ENCODE peak calls at places on chromosomes 1 and 21, in ten cellular contexts. L is GM03348; G is choroid plexus epithelial cell; Z is activated CD4-positive, alpha-beta T cell treated with anti-CD3 and anti-CD28 coated beads, Interleukin-2, amount 10 ng/mL, durations not matched to agents 7 days and 5 days; Q is activated naive CD4-positive, alpha-beta T cell; P is GM20000; M is mesothelial cell of epicardium; U is NCI-H774; V is RPMI7951; A is hepatocyte. S is an unnamed sample.

GRCh38 chr1:237206065-237206414 is 164.1 kb downstream of the RYR2 start:
- DNase-seq in L (no peak), G (no peak), Z (no peak), Q (no peak), P (no peak), M (no peak), U (no peak), V (no peak), A (no peak), S (no peak)

GRCh38 chr21:39843483-39843882 is 23.8 kb upstream of the PCP4 start:
- DNase-seq in L (no peak), G (no peak), Z (no peak), Q (no peak), P (no peak), M (no peak), U (no peak), V (no peak), A (no peak), S (no peak)

GRCh38 chr1:76254165-76255043 is 179.9 kb downstream of the ST6GALNAC3 start:
- DNase-seq in L (no peak), G (peak), Z (no peak), Q (no peak), P (no peak), M (no peak), U (peak), V (peak), A (peak), S (no peak)

GRCh38 chr1:55716151-55716550 is 501.0 kb upstream of the USP24 start:
- DNase-seq in L (no peak), G (no peak), Z (no peak), Q (no peak), P (no peak), M (no peak), U (no peak), V (peak), A (no peak), S (no peak)

GRCh38 chr1:215523906-215524305 is 43.2 kb upstream of the KCTD3 start:
- DNase-seq in L (no peak), G (peak), Z (no peak), Q (no peak), P (no peak), M (no peak), U (no peak), V (no peak), A (peak), S (no peak)

GRCh38 chr1:15065736-15066135 is 87.8 kb upstream of the TMEM51 start:
- DNase-seq in L (no peak), G (no peak), Z (no peak), Q (no peak), P (no peak), M (no peak), U (no peak), V (no peak), A (no peak), S (no peak)

GRCh38 chr1:87030740-87031400 is 116.4 kb downstream of the HS2ST1 start:
- DNase-seq in L (no peak), G (no peak), Z (no peak), Q (no peak), P (peak), M (no peak), U (no peak), V (no peak), A (no peak), S (no peak)

GRCh38 chr1:84698151-84698651 is 7.9 kb upstream of the SSX2IP start:
- DNase-seq in L (peak), G (peak), Z (no peak), Q (no peak), P (no peak), M (no peak), U (no peak), V (peak), A (peak), S (peak)

GRCh38 chr1:55337801-55338447 is 122.8 kb upstream of the USP24 start:
- DNase-seq in L (peak), G (peak), Z (peak), Q (no peak), P (peak), M (no peak), U (peak), V (peak), A (peak), S (no peak)

GRCh38 chr1:231918239-231919015 is 291.8 kb downstream of the DISC1 start:
- DNase-seq in L (no peak), G (peak), Z (peak), Q (no peak), P (no peak), M (no peak), U (no peak), V (peak), A (no peak), S (peak)

GRCh38 chr1:209546390-209547080 is 37.0 kb upstream of the CAMK1G start:
- DNase-seq in L (no peak), G (peak), Z (no peak), Q (no peak), P (no peak), M (no peak), U (no peak), V (no peak), A (no peak), S (no peak)

GRCh38 chr1:111804736-111805135 is 49.0 kb downstream of the DDX20 start:
- DNase-seq in L (no peak), G (no peak), Z (no peak), Q (no peak), P (no peak), M (no peak), U (peak), V (no peak), A (no peak), S (no peak)

GRCh38 chr1:159821171-159821867 is 5.4 kb upstream of the SLAMF8 start:
- DNase-seq in L (peak), G (peak), Z (peak), Q (no peak), P (no peak), M (no peak), U (no peak), V (no peak), A (no peak), S (no peak)

GRCh38 chr1:12341667-12342066 is 111.8 kb downstream of the VPS13D start:
- DNase-seq in L (no peak), G (no peak), Z (no peak), Q (no peak), P (no peak), M (no peak), U (no peak), V (no peak), A (no peak), S (no peak)

S was measured in non-pigmented ciliary epithelial cell.